ENCODE peak calls at places on chromosomes 13 and 19, in seven cellular contexts. B is ovary, K is heart left ventricle, C is sigmoid colon, W is lower leg skin, Y is esophagus squamous epithelium, J is A549. X is an unnamed sample.

GRCh38 chr13:28408235-28408848 is 86.6 kb downstream of the FLT1 start:
- DNase-seq in B (no peak), K (peak), C (no peak), W (peak), Y (no peak), J (no peak), X (no peak)

GRCh38 chr13:100176781-100177389 is 88.0 kb downstream of the PCCA start:
- DNase-seq in B (no peak), K (no peak), C (no peak), W (no peak), Y (no peak), J (no peak), X (no peak)

GRCh38 chr13:96958286-96958891 is 35.9 kb downstream of the OXGR1 start:
- DNase-seq in B (no peak), K (no peak), C (no peak), W (no peak), Y (no peak), J (peak), X (no peak)

GRCh38 chr19:30780032-30780431 is 407.8 kb downstream of the ZNF536 start:
- DNase-seq in B (no peak), K (no peak), C (no peak), W (peak), Y (no peak), J (no peak), X (no peak)

GRCh38 chr13:101916758-101917474 is 464.4 kb downstream of the ITGBL1 start:
- DNase-seq in B (no peak), K (no peak), C (no peak), W (no peak), Y (no peak), J (no peak), X (no peak)

GRCh38 chr13:50635504-50635903 is 208.0 kb downstream of the DLEU7 start:
- DNase-seq in B (peak), K (peak), C (peak), W (peak), Y (no peak), J (no peak), X (no peak)

GRCh38 chr19:8158411-8159074 is 9.2 kb upstream of the FBN3 start:
- DNase-seq in B (no peak), K (peak), C (peak), W (peak), Y (no peak), J (peak), X (peak)

GRCh38 chr13:113762538-113762937 is 3.5 kb downstream of the TMEM255B start:
- DNase-seq in B (no peak), K (peak), C (peak), W (no peak), Y (no peak), J (no peak), X (no peak)

GRCh38 chr13:27283906-27284523 is 13.4 kb downstream of the RASL11A start:
- DNase-seq in B (no peak), K (no peak), C (no peak), W (no peak), Y (no peak), J (peak), X (no peak)

GRCh38 chr13:75691183-75691582 is 55.1 kb downstream of the LMO7 start:
- DNase-seq in B (no peak), K (no peak), C (no peak), W (no peak), Y (no peak), J (peak), X (no peak)

GRCh38 chr13:22040810-22041364 is 370.0 kb downstream of the FGF9 start:
- DNase-seq in B (no peak), K (no peak), C (no peak), W (no peak), Y (no peak), J (peak), X (no peak)

GRCh38 chr13:34522818-34523217 is 419.3 kb upstream of the NBEA start:
- DNase-seq in B (no peak), K (no peak), C (no peak), W (no peak), Y (no peak), J (peak), X (no peak)

GRCh38 chr19:11273288-11273687 is 11.0 kb upstream of the DOCK6 start:
- DNase-seq in B (no peak), K (no peak), C (no peak), W (no peak), Y (no peak), J (no peak), X (no peak)

GRCh38 chr13:72727417-72728289 is at the start of the genes BORA and MZT1:
- DNase-seq in B (peak), K (peak), C (peak), W (peak), Y (peak), J (peak), X (peak)
- TF ChIP-seq POLR2A in B (no peak), K (no peak), C (no peak), W (no peak), Y (no peak), J (peak), X (peak)

GRCh38 chr19:50257141-50257540 is 53.7 kb downstream of the MYH14 start:
- DNase-seq in B (no peak), K (no peak), C (no peak), W (no peak), Y (no peak), J (no peak), X (no peak)

GRCh38 chr19:50263176-50263575 is 59.8 kb downstream of the MYH14 start:
- DNase-seq in B (no peak), K (no peak), C (no peak), W (no peak), Y (no peak), J (no peak), X (no peak)

GRCh38 chr19:50261446-50261970 is 58.1 kb downstream of the MYH14 start:
- DNase-seq in B (no peak), K (no peak), C (no peak), W (no peak), Y (no peak), J (no peak), X (no peak)

GRCh38 chr19:50255115-50255514 is 51.7 kb downstream of the MYH14 start:
- DNase-seq in B (no peak), K (no peak), C (no peak), W (no peak), Y (no peak), J (no peak), X (no peak)

DNA sequence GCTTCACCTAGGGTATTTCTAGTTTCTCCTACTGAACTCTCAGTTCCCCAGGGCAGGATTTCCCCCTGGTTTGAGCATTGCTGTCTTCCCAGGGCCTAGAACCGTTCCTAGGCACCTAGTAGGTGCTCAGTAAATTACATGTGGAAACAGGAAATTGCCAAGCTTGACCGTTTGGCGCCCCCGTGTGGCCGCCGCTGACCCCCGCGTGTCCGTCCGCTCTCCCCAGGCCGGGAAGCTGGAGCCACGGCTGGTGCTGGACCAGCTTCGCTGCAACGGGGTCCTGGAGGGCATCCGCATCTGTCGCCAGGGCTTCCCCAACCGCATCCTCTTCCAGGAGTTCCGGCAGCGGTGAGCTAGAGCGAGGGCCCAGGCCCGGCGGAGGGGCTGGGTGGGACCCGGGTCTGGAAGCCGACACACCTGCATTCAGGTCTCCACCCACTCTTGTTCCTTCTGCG is 55.5 kb downstream of the MYH14 start:
- DNase-seq in B (no peak), K (no peak), C (no peak), W (no peak), Y (no peak), J (peak), X (peak)
- TF ChIP-seq POLR2A in B (no peak), K (no peak), C (no peak), W (no peak), Y (no peak), J (no peak), X (no peak)

GRCh38 chr19:1843116-1843515 is 5.2 kb downstream of the REXO1 start:
- DNase-seq in B (no peak), K (no peak), C (no peak), W (no peak), Y (no peak), J (no peak), X (no peak)
- TF ChIP-seq POLR2A in B (no peak), K (no peak), C (no peak), W (no peak), Y (no peak), J (no peak), X (no peak)

DNA sequence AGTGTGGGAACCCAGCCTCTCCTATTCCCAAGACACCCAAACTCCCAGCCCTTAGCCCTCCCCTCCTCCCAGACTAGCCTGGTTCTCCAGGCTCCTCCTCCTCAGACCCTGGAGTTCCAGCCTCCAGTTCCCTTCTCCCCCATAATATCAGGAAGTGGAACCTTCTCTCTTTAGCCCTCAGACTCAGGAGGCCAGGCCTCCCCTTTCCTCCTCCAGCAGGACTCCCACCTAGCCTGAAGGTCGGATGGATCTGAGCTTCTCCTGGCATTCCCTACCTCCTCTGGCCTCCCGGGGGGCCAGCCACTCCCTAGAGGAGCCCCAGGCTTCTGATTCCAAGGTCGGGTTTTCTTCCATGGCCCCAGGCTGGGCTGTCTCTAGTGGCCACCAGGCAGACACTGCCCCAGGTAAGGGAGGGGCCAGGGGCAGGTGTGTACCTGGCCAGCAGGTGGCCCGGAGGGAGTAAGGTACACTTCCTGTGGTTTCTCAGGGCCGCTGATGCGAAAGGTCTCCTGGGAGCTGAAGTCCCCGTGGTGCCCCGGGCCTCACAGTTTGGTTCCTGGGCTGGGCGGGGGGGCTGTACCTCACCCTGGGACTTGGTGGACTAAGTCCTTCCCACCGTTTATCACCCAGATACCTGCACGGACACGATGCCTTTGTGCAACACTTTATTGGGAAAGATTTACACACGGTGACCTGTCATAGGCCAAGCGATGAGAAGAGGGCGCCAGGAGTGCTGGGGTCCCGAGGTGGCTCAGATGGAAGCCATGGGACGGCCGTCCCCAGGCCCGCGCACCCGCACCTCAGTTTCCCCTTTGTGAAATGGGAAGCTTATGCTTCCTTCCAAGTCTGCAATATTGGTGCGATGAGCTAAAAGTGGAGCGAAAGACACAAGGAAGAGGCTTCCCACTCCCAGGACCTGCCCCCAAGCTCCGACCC is at the start of gene TMC4:
- DNase-seq in B (no peak), K (peak), C (no peak), W (no peak), Y (no peak), J (peak), X (peak)
- TF ChIP-seq POLR2A in B (no peak), K (no peak), C (peak), W (no peak), Y (no peak), J (no peak), X (peak)

GRCh38 chr19:17405250-17406038 is at the start of gene BST2:
- DNase-seq in B (peak), K (peak), C (peak), W (no peak), Y (no peak), J (no peak), X (no peak)

GRCh38 chr19:17404015-17404414 is 1.4 kb downstream of the BST2 start:
- DNase-seq in B (no peak), K (no peak), C (no peak), W (no peak), Y (no peak), J (no peak), X (peak)

GRCh38 chr19:17404621-17405249 is 695 bp downstream of the BST2 start:
- DNase-seq in B (no peak), K (no peak), C (no peak), W (no peak), Y (no peak), J (no peak), X (peak)

GRCh38 chr19:17406887-17407196 is 1.4 kb upstream of the BST2 start:
- DNase-seq in B (no peak), K (no peak), C (no peak), W (no peak), Y (no peak), J (no peak), X (no peak)

GRCh38 chr19:17406039-17406886 is 833 bp upstream of the BST2 start:
- DNase-seq in B (no peak), K (no peak), C (no peak), W (no peak), Y (no peak), J (no peak), X (peak)
- TF ChIP-seq POLR2A in B (no peak), K (no peak), C (no peak), W (no peak), Y (no peak), J (no peak), X (no peak)

GRCh38 chr19:44753619-44753931 is 5.1 kb downstream of the BCL3 start:
- DNase-seq in B (no peak), K (no peak), C (no peak), W (no peak), Y (no peak), J (no peak), X (no peak)

GRCh38 chr19:44753932-44754742 is 5.6 kb downstream of the BCL3 start:
- DNase-seq in B (peak), K (peak), C (peak), W (peak), Y (peak), J (peak), X (peak)

GRCh38 chr19:44752123-44752815 is 3.8 kb downstream of the BCL3 start:
- DNase-seq in B (no peak), K (no peak), C (no peak), W (no peak), Y (no peak), J (peak), X (no peak)

GRCh38 chr19:44754743-44755066 is 6.2 kb downstream of the BCL3 start:
- DNase-seq in B (no peak), K (no peak), C (no peak), W (no peak), Y (no peak), J (no peak), X (no peak)

DNA sequence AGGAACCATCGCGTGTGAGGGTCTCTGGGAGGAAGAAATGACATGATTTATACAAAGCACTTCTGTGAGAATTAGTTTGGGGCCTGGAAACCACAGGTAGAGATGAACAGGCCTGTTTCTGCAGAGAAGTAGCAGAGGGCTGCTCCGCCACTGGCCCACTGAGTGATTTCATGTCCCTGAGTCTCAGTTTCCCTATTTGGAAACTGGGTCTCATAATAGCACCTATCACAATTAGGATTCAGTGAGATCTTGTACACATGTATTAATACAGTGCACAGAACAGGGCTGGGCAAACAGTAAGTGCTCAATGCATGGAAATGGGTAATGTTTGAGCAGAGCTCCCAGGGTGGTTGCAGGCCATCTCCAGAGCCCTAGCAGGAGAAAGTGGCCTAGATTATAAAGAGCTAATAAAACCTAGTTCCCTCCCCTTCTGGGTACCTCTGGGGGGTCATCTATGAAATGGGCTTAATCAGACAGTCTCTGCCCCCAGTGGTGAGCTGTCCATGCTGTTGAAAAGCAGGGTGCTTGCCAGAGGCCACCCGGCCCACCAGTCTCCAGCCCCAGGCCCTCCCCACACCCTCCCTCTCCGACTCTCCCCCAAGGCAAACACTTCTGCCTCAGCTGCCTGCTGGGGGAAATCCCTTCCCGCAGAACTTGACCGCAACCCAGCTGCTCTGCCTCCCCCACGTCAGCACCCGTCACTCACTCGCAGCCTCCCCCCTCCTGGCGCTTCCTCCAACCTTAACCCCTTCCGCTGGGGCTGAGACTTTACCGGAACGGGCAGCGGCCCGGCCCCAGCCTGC is 4.5 kb downstream of the BCL3 start:
- DNase-seq in B (peak), K (peak), C (peak), W (peak), Y (peak), J (peak), X (peak)
- TF ChIP-seq POLR2A in B (peak), K (no peak), C (peak), W (no peak), Y (no peak), J (no peak), X (no peak)

GRCh38 chr13:109402976-109403375 is 383.4 kb downstream of the IRS2 start:
- DNase-seq in B (no peak), K (no peak), C (no peak), W (no peak), Y (no peak), J (no peak), X (no peak)
- TF ChIP-seq POLR2A in B (no peak), K (no peak), C (no peak), W (no peak), Y (no peak), J (no peak), X (no peak)